ENCODE peak calls at places on chromosomes 11 and 22, in eight cellular contexts. D, W, P, A, R, N, G and J are unnamed samples.

GRCh38 chr11:80726236-80726635 is 1285.4 kb upstream of the TENM4 start:
- DNase-seq in D (no peak), W (no peak), P (no peak), A (no peak), R (no peak), N (no peak), G (no peak), J (no peak)

GRCh38 chr11:134228625-134229024 is 4.2 kb downstream of the VPS26B start:
- DNase-seq in D (no peak), W (peak; percentile 86), P (no peak), A (no peak), R (no peak), N (no peak), G (peak; percentile 58), J (peak; percentile 93)

GRCh38 chr11:75196426-75196825 is 44.1 kb upstream of the TPBGL start:
- DNase-seq in D (no peak), W (no peak), P (no peak), A (no peak), R (no peak), N (no peak), G (no peak), J (no peak)

GRCh38 chr11:6705905-6706535 is 22.9 kb upstream of the MRPL17 start:
- DNase-seq in D (peak; percentile 69), W (peak; percentile 58), P (peak; percentile 73), A (peak; percentile 80), R (peak; percentile 75), N (peak; percentile 55), G (no peak), J (no peak)

GRCh38 chr11:44988981-44989635 is 38.4 kb upstream of the TP53I11 start:
- DNase-seq in D (no peak), W (no peak), P (no peak), A (no peak), R (no peak), N (no peak), G (no peak), J (no peak)

GRCh38 chr11:45272701-45273100 is 13.4 kb downstream of the SYT13 start:
- DNase-seq in D (no peak), W (no peak), P (no peak), A (no peak), R (no peak), N (no peak), G (no peak), J (no peak)

GRCh38 chr11:118911113-118911879 is 14.4 kb downstream of the BCL9L start:
- DNase-seq in D (no peak), W (no peak), P (peak; percentile 55), A (peak; percentile 62), R (peak; percentile 59), N (peak; percentile 64), G (no peak), J (no peak)

GRCh38 chr22:24169439-24170058 is 11.7 kb upstream of the SUSD2 start:
- DNase-seq in D (no peak), W (no peak), P (no peak), A (no peak), R (no peak), N (no peak), G (no peak), J (no peak)

GRCh38 chr11:128776434-128777284 is 82.8 kb downstream of the FLI1 start:
- DNase-seq in D (peak; percentile 64), W (peak; percentile 62), P (peak; percentile 78), A (peak; percentile 93), R (peak; percentile 35), N (peak; percentile 47), G (no peak), J (peak; percentile 41)

GRCh38 chr11:64959498-64959897 is 12.4 kb downstream of the MAJIN start:
- DNase-seq in D (no peak), W (no peak), P (no peak), A (no peak), R (no peak), N (no peak), G (no peak), J (no peak)

DNA sequence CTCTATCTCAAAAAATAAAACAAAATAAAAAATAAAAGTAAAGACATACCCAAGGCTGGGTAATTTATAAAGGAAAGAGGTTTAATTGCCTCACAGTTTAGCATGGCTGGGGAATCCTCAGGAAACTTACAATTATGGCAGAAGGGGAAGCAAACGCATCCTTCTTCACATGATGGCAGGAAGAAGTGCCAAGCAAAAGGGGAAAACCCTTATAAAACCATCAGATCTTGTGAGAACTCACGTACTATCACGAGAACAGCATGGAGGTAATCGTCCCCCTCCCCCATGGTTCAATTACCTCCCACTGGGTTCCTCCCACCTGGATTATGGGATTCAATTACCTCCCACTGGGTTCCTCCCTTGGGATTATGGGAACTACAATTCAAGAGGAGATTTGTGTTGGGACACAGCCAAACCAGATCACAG is 8.3 kb upstream of the SSTR3 start:
- DNase-seq in D (no peak), W (no peak), P (no peak), A (no peak), R (no peak), N (no peak), G (no peak), J (no peak)
- H3K4me3 ChIP-seq in D (no peak overlapping the region), W (no peak overlapping the region), P (no peak overlapping the region), A (no peak overlapping the region), R (no peak overlapping the region), N (no peak overlapping the region), G (no peak overlapping the region), J (no peak overlapping the region)

GRCh38 chr22:38081636-38081940 is 2.4 kb downstream of the SLC16A8 start:
- DNase-seq in D (no peak), W (no peak), P (no peak), A (no peak), R (no peak), N (no peak), G (no peak), J (no peak)
- H3K4me3 ChIP-seq in D (peak overlapping the region; percentile 15), W (no peak overlapping the region), P (peak overlapping the region; percentile 24), A (peak overlapping the region; percentile 51), R (no peak overlapping the region), N (no peak overlapping the region), G (no peak overlapping the region), J (no peak overlapping the region)

DNA sequence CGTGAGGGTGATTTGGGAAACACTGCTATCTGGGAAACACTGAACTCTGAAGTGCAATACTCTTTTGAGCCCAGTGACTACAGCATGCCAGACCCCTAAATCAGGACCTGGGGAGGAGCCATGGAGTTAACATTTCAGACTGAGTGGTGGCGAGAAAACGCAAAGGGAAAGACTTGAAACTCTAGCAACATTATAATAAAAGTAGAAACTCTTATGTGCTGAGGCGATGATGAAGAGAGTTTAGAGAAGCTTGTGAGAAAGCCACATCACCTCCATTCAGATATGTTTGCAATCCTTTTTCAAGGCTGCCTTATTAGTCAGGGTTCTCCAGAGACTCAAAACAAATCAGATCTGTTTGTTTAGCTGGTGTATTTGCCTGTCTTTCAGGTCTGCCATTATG is 1.9 kb downstream of the FEN1 start:
- DNase-seq in D (no peak), W (no peak), P (no peak), A (no peak), R (no peak), N (no peak), G (no peak), J (no peak)
- H3K4me3 ChIP-seq in D (no peak overlapping the region), W (peak overlapping the region; percentile 45), P (no peak overlapping the region), A (no peak overlapping the region), R (no peak overlapping the region), N (no peak overlapping the region), G (no peak overlapping the region), J (no peak overlapping the region)

GRCh38 chr22:38467438-38467903 is 425 bp upstream of the KDELR3 start:
- DNase-seq in D (no peak), W (no peak), P (no peak), A (peak; percentile 47), R (peak; percentile 57), N (no peak), G (no peak), J (no peak)
- H3K4me3 ChIP-seq in D (peak overlapping the region; percentile 39), W (no peak overlapping the region), P (peak overlapping the region; percentile 66), A (peak overlapping the region; percentile 76), R (no peak overlapping the region), N (peak overlapping the region; percentile 37), G (peak overlapping the region; percentile 52), J (no peak overlapping the region)

DNA sequence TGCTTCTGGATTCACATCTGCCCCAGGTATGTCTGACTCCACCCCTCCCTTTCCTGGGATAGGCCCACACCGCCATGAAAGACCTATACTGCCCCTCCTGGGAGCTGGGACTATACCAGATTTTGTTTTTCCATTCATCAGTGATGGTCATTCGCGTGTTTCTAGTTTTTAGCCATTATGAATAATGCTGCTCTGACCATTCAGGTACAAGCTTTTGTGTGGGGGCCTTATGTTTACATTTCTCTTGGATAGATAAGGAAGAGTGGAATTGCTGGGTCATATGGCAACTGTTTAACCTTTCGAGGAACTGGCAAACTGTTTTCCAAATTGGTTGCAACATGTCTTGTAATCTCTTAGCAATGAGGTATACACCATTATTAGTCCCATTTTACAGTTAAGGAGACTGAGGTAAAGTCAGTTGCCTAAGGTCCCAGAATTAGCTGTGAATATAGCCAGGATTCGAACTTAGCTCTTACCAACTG is 1.2 kb upstream of the TBC1D10A start:
- DNase-seq in D (no peak), W (peak; percentile 15), P (peak; percentile 31), A (peak; percentile 72), R (no peak), N (no peak), G (no peak), J (no peak)
- H3K4me3 ChIP-seq in D (no peak overlapping the region), W (peak overlapping the region; percentile 71), P (no peak overlapping the region), A (no peak overlapping the region), R (no peak overlapping the region), N (no peak overlapping the region), G (no peak overlapping the region), J (no peak overlapping the region)